ENCODE peak calls at places on chromosomes 11 and 22, in ten cellular contexts. Z, N, G, Y, J, E, X, D, U and L are unnamed samples.

GRCh38 chr11:1881442-1882264 is 10.0 kb downstream of the PRR33 start:
- DNase-seq in E (peak), U (no peak), J (no peak), N (no peak), G (no peak), X (peak), Z (no peak), D (no peak), Y (no peak), L (peak)

GRCh38 chr11:78730267-78730824 is 155.7 kb upstream of the NARS2 start:
- DNase-seq in X (no peak), E (no peak), D (no peak), N (no peak), G (no peak), Z (no peak), Y (no peak), J (no peak), U (no peak), L (no peak)

GRCh38 chr11:64546600-64546999 is 44.4 kb upstream of the SLC22A12 start:
- DNase-seq in N (no peak), E (no peak), J (no peak), X (no peak), G (no peak), U (no peak), D (no peak), Z (no peak), Y (no peak), L (no peak)

GRCh38 chr22:23301591-23301990 is 121.3 kb downstream of the BCR start:
- DNase-seq in Z (no peak), N (no peak), X (no peak), J (no peak), U (no peak), G (no peak), D (no peak), E (no peak), Y (no peak), L (no peak)

GRCh38 chr11:115580416-115580815 is 76.2 kb upstream of the CADM1 start:
- DNase-seq in Y (no peak), Z (no peak), N (no peak), D (no peak), G (peak), X (no peak), J (no peak), E (no peak), U (no peak), L (no peak)

GRCh38 chr11:59437770-59438169 is 1.5 kb downstream of the OR5A1 start:
- DNase-seq in E (no peak), Y (no peak), N (no peak), Z (no peak), D (no peak), G (peak), J (no peak), U (no peak), X (no peak), L (no peak)

GRCh38 chr11:107856981-107857517 is 1.5 kb downstream of the SLC35F2 start:
- DNase-seq in U (no peak), N (no peak), Z (no peak), Y (no peak), E (peak), G (no peak), D (no peak), X (no peak), J (no peak), L (no peak)

GRCh38 chr22:29156507-29156906 is 49.2 kb upstream of the EMID1 start:
- DNase-seq in G (peak), N (no peak), X (no peak), E (no peak), Y (peak), U (no peak), D (no peak), Z (no peak), J (no peak), L (no peak)

GRCh38 chr11:121886005-121886739 is 229.8 kb downstream of the BLID start:
- DNase-seq in X (no peak), Z (no peak), J (no peak), G (no peak), E (no peak), N (no peak), D (no peak), U (no peak), Y (no peak), L (no peak)

GRCh38 chr11:69155302-69156198 is at the start of gene SMIM38:
- DNase-seq in J (no peak), E (no peak), Y (no peak), G (no peak), X (no peak), N (no peak), Z (no peak), U (no peak), D (no peak), L (peak)

GRCh38 chr22:29574762-29575450 is 6.0 kb downstream of the NIPSNAP1 start:
- DNase-seq in X (no peak), Y (no peak), U (no peak), E (no peak), N (no peak), G (no peak), J (no peak), Z (no peak), D (no peak), L (no peak)

GRCh38 chr11:20474176-20474950 is 86.8 kb downstream of the PRMT3 start:
- DNase-seq in X (no peak), J (no peak), N (no peak), D (no peak), E (no peak), U (no peak), G (peak), Z (no peak), Y (no peak), L (no peak)

GRCh38 chr11:32438883-32439487 is 3.6 kb upstream of the WT1 start:
- DNase-seq in N (no peak), Z (no peak), D (no peak), G (no peak), J (no peak), E (no peak), X (no peak), U (no peak), Y (peak), L (no peak)

GRCh38 chr11:121687961-121688566 is 235.3 kb upstream of the SORL1-AS1 start:
- DNase-seq in X (peak), Z (peak), U (no peak), D (no peak), N (no peak), E (peak), Y (peak), G (peak), J (peak), L (no peak)

GRCh38 chr11:101269990-101270660 is 140.5 kb upstream of the PGR start:
- DNase-seq in D (no peak), E (no peak), Y (no peak), X (no peak), U (no peak), Z (no peak), G (no peak), N (no peak), J (no peak), L (no peak)

GRCh38 chr11:122723576-122723975 is 68.1 kb downstream of the UBASH3B start:
- DNase-seq in J (no peak), U (no peak), N (no peak), Y (no peak), G (no peak), X (no peak), Z (no peak), E (peak), D (no peak), L (peak)

GRCh38 chr11:70680781-70681281 is 282.5 kb downstream of the CTTN start:
- DNase-seq in J (no peak), G (no peak), X (no peak), U (no peak), N (no peak), Y (no peak), Z (no peak), E (no peak), D (no peak), L (peak)

GRCh38 chr11:118608268-118609214 is 1.1 kb downstream of the PHLDB1 start:
- DNase-seq in Y (peak), N (peak), G (peak), Z (peak), E (no peak), U (peak), J (no peak), D (no peak), X (peak), L (peak)

GRCh38 chr11:68970921-68971636 is 9.7 kb downstream of the MRGPRD start:
- DNase-seq in U (no peak), X (peak), E (no peak), G (no peak), Z (no peak), J (no peak), Y (no peak), N (no peak), D (no peak), L (no peak)

GRCh38 chr11:76823481-76824028 is 37.2 kb upstream of the ACER3 start:
- DNase-seq in Z (no peak), X (no peak), G (peak), U (no peak), J (no peak), D (no peak), N (no peak), Y (no peak), E (peak), L (no peak)

GRCh38 chr11:59199546-59200420 is 12.9 kb downstream of the MPEG1 start:
- DNase-seq in Y (no peak), G (no peak), X (no peak), E (no peak), J (no peak), Z (no peak), U (no peak), D (no peak), N (no peak), L (peak)

GRCh38 chr11:32829680-32830412 is at the start of gene PRRG4:
- DNase-seq in Z (no peak), U (no peak), E (peak), J (peak), X (peak), D (peak), G (peak), N (no peak), Y (peak), L (peak)

GRCh38 chr22:31626427-31627150 is 35.4 kb downstream of the PISD start:
- DNase-seq in D (no peak), G (no peak), N (no peak), Y (no peak), Z (no peak), E (no peak), U (no peak), X (no peak), J (no peak), L (no peak)

GRCh38 chr11:68998390-68998911 is 14.6 kb downstream of the MRGPRF start:
- DNase-seq in J (peak), E (no peak), N (no peak), X (no peak), U (no peak), D (no peak), Y (no peak), G (no peak), Z (no peak), L (no peak)

GRCh38 chr22:36048911-36049677 is 20.5 kb upstream of the RBFOX2 start:
- DNase-seq in Z (peak), N (no peak), U (no peak), G (no peak), D (no peak), Y (no peak), E (no peak), X (no peak), J (no peak), L (no peak)

GRCh38 chr22:37503850-37504249 is 15.4 kb downstream of the CARD10 start:
- DNase-seq in N (no peak), X (no peak), G (no peak), J (no peak), U (no peak), Y (no peak), E (no peak), Z (no peak), D (no peak), L (no peak)

GRCh38 chr11:62842171-62842717 is 2.9 kb upstream of the WDR74 start:
- DNase-seq in G (no peak), N (no peak), E (no peak), X (no peak), Y (peak), D (no peak), U (no peak), Z (no peak), J (no peak), L (peak)

GRCh38 chr11:76590631-76590950 is 80.0 kb downstream of the LRRC32 start:
- DNase-seq in J (no peak), X (no peak), Y (no peak), D (no peak), G (no peak), E (no peak), N (no peak), Z (no peak), U (no peak), L (no peak)

GRCh38 chr11:66337103-66337899 is 1.1 kb upstream of the RIN1 start:
- DNase-seq in Z (no peak), X (no peak), U (no peak), G (no peak), E (no peak), N (no peak), J (no peak), D (no peak), Y (no peak), L (no peak)

GRCh38 chr22:50112151-50113118 is 22.6 kb downstream of the MOV10L1 start:
- DNase-seq in Y (no peak), U (no peak), X (peak), G (peak), N (no peak), D (no peak), J (no peak), E (peak), Z (peak), L (peak)

GRCh38 chr11:29129850-29130249 is 887.0 kb downstream of the KCNA4 start:
- DNase-seq in U (no peak), E (peak), Y (no peak), N (no peak), D (no peak), J (no peak), G (no peak), Z (peak), X (no peak), L (no peak)